ENCODE peak calls at places on chromosomes 4 and X, in eight cellular contexts. H is CD8-positive, alpha-beta T cell; S is endodermal cell; R is tibial nerve; I is adrenal gland; Z is A549; G is left ventricle myocardium inferior; N is ovary. W is an unnamed sample.

GRCh38 chr4:70734168-70734954 is 12.6 kb downstream of the RUFY3 start:
- DNase-seq in S (no peak), H (no peak), Z (no peak), I (no peak), N (no peak), R (no peak), G (no peak), W (no peak)

GRCh38 chrX:154358829-154359228 is 15.6 kb downstream of the FLNA start:
- DNase-seq in R (no peak), I (no peak), N (no peak), S (no peak), H (no peak), G (no peak), Z (no peak), W (no peak)

GRCh38 chr4:17368408-17368807 is 143.5 kb downstream of the QDPR start:
- DNase-seq in N (no peak), I (no peak), Z (no peak), S (no peak), G (no peak), R (no peak), H (no peak), W (no peak)

GRCh38 chrX:136710324-136710951 is 62.5 kb downstream of the CD40LG start:
- DNase-seq in S (no peak), I (no peak), H (no peak), G (no peak), Z (no peak), N (no peak), R (no peak), W (no peak)

GRCh38 chr4:8198206-8198905 is 734 bp upstream of the SH3TC1 start:
- DNase-seq in G (no peak), R (no peak), N (no peak), S (no peak), H (no peak), Z (no peak), I (peak; percentile 68), W (no peak)

GRCh38 chrX:112313201-112313600 is 230.6 kb upstream of the TRPC5 start:
- DNase-seq in S (no peak), Z (no peak), R (no peak), G (no peak), H (no peak), I (no peak), N (no peak), W (no peak)

GRCh38 chrX:107780525-107780924 is 3.0 kb downstream of the NCBP2L start:
- DNase-seq in H (no peak), G (no peak), S (no peak), Z (no peak), N (no peak), R (no peak), I (no peak), W (no peak)

GRCh38 chr4:164109517-164109916 is 615.0 kb downstream of the TMA16 start:
- DNase-seq in G (no peak), S (no peak), I (no peak), N (no peak), H (no peak), Z (no peak), R (no peak), W (no peak)

GRCh38 chr4:74370912-74371311 is 6.0 kb downstream of the EREG start:
- DNase-seq in S (peak; percentile 77), N (no peak), R (no peak), I (no peak), G (no peak), Z (peak; percentile 78), H (no peak), W (no peak)

GRCh38 chrX:149487292-149487691 is 17.8 kb downstream of the IDS start:
- DNase-seq in H (no peak), Z (peak; percentile 33), I (no peak), N (no peak), S (peak; percentile 57), R (no peak), G (no peak), W (no peak)

GRCh38 chrX:56505866-56506265 is 57.6 kb upstream of the UBQLN2 start:
- DNase-seq in N (no peak), S (no peak), I (no peak), G (no peak), R (no peak), Z (no peak), H (no peak), W (no peak)

GRCh38 chrX:39206746-39207145 is 405.5 kb downstream of the MID1IP1 start:
- DNase-seq in H (no peak), R (no peak), G (no peak), I (no peak), Z (no peak), N (no peak), S (no peak), W (no peak)

GRCh38 chrX:79147477-79147876 is 3.0 kb downstream of the GPR174 start:
- DNase-seq in Z (no peak), I (no peak), H (no peak), S (no peak), G (no peak), N (no peak), R (no peak), W (no peak)

GRCh38 chr4:17236686-17237085 is 275.2 kb downstream of the QDPR start:
- DNase-seq in Z (no peak), R (no peak), S (no peak), H (no peak), I (no peak), N (no peak), G (no peak), W (no peak)

GRCh38 chr4:102334624-102335023 is 10.7 kb downstream of the SLC39A8 start:
- DNase-seq in I (no peak), S (no peak), R (no peak), Z (no peak), N (no peak), G (no peak), H (no peak), W (no peak)
- H3K4me1 ChIP-seq in I (no peaks in the 10 kb centered on the region), S (peaks cover 10% of the 10 kb centered on the region), R (no peaks in the 10 kb centered on the region), Z (no peaks in the 10 kb centered on the region), N (peaks cover 5% of the 10 kb centered on the region), G (no peaks in the 10 kb centered on the region), H (peaks cover 9% of the 10 kb centered on the region), W (no peaks in the 10 kb centered on the region)

GRCh38 chrX:43974076-43974475 is 886 bp upstream of the NDP start:
- DNase-seq in R (no peak), I (no peak), Z (no peak), H (no peak), S (no peak), N (no peak), G (no peak), W (no peak)

GRCh38 chrX:43973249-43973672 is at the start of gene NDP:
- DNase-seq in H (no peak), I (no peak), S (peak; percentile 43), N (no peak), R (no peak), G (no peak), Z (no peak), W (no peak)

GRCh38 chrX:43970528-43970927 is 2.7 kb downstream of the NDP start:
- DNase-seq in R (no peak), I (no peak), Z (peak; percentile 14), G (no peak), H (no peak), N (no peak), S (no peak), W (no peak)

GRCh38 chrX:43969504-43970501 is 3.4 kb downstream of the NDP start:
- DNase-seq in H (no peak), G (no peak), I (peak; percentile 16), Z (peak; percentile 2), S (peak; percentile 54), R (no peak), N (peak; percentile 48), W (no peak)

GRCh38 chrX:43971966-43972961 is 926 bp downstream of the NDP start:
- DNase-seq in N (no peak), I (no peak), G (no peak), S (no peak), Z (no peak), H (no peak), R (no peak), W (no peak)
- H3K4me3 ChIP-seq in N (peak overlapping the region; percentile 38), I (no peak overlapping the region), G (peak overlapping the region; percentile 51), S (no peak overlapping the region), Z (no peak overlapping the region), H (no peak overlapping the region), R (peak overlapping the region; percentile 49), W (no peak overlapping the region)

GRCh38 chrX:102338162-102338561 is 91.2 kb downstream of the NXF2 start:
- DNase-seq in S (no peak), I (peak; percentile 13), N (no peak), R (no peak), H (no peak), Z (no peak), G (no peak), W (no peak)

GRCh38 chrX:102339312-102340298 is 92.6 kb downstream of the NXF2 start:
- DNase-seq in I (peak; percentile 16), H (no peak), N (no peak), R (no peak), G (no peak), S (peak; percentile 87), Z (no peak), W (no peak)

GRCh38 chrX:102345916-102346315 is 93.9 kb downstream of the NXF2B start:
- DNase-seq in R (peak; percentile 82), S (peak; percentile 92), Z (peak; percentile 31), H (peak; percentile 11), G (peak; percentile 17), N (peak; percentile 71), I (peak; percentile 72), W (peak; percentile 12)

GRCh38 chrX:102341867-102342266 is 94.9 kb downstream of the NXF2 start:
- DNase-seq in Z (no peak), G (no peak), N (no peak), I (no peak), R (no peak), S (no peak), H (no peak), W (no peak)
- TF ChIP-seq CTCF in Z (no peak), G (peak; percentile 28), N (no peak), I (no peak), R (no peak), S (peak; percentile 48), H (no peak), W (no peak)

GRCh38 chr4:5874811-5875465 is 17.9 kb downstream of the CRMP1 start:
- DNase-seq in S (peak; percentile 83), N (no peak), Z (no peak), H (no peak), I (no peak), R (no peak), G (no peak), W (no peak)

GRCh38 chr4:5866841-5867782 is 25.8 kb downstream of the CRMP1 start:
- DNase-seq in I (no peak), H (no peak), S (no peak), R (no peak), G (no peak), Z (no peak), N (no peak), W (no peak)

GRCh38 chr4:5870220-5870619 is 22.7 kb downstream of the CRMP1 start:
- DNase-seq in H (no peak), Z (no peak), S (no peak), G (no peak), R (no peak), I (no peak), N (no peak), W (no peak)

GRCh38 chr4:5865896-5866599 is 26.8 kb downstream of the CRMP1 start:
- DNase-seq in Z (no peak), N (no peak), R (no peak), G (no peak), H (no peak), S (no peak), I (no peak), W (no peak)

GRCh38 chr4:5870701-5871100 is 22.2 kb downstream of the CRMP1 start:
- DNase-seq in R (no peak), G (no peak), N (no peak), S (no peak), H (no peak), Z (no peak), I (no peak), W (no peak)
- H3K4me1 ChIP-seq in R (no peaks in the 10 kb centered on the region), G (no peaks in the 10 kb centered on the region), N (peaks cover 2% of the 10 kb centered on the region), S (no peaks in the 10 kb centered on the region), H (peaks cover 5% of the 10 kb centered on the region), Z (no peaks in the 10 kb centered on the region), I (no peaks in the 10 kb centered on the region), W (no peaks in the 10 kb centered on the region)